ENCODE peak calls at places on chromosomes 3 and 15, in nine cellular contexts. One of them, this sample, is unnamed.

GRCh38 chr15:39084683-39085530 is 496.0 kb upstream of the THBS1 start:
- DNase-seq in cardiac fibroblast: peak; percentile 96
- DNase-seq in CD4-positive, alpha-beta T cell: no peak
- DNase-seq in HFF-Myc: peak; percentile 40
- DNase-seq in nephron progenitor cell: no peak
- DNase-seq in fibroblast of lung: peak; percentile 91
- DNase-seq in AG04450: peak; percentile 49
- DNase-seq in neural crest cell: no peak
- DNase-seq in bronchial epithelial cell: peak; percentile 87
- DNase-seq in this sample: no peak

GRCh38 chr3:131083190-131083863 is 56.6 kb downstream of the NEK11 start:
- DNase-seq in cardiac fibroblast: peak; percentile 68
- DNase-seq in CD4-positive, alpha-beta T cell: no peak
- DNase-seq in HFF-Myc: peak; percentile 2
- DNase-seq in nephron progenitor cell: peak; percentile 53
- DNase-seq in fibroblast of lung: peak; percentile 47
- DNase-seq in AG04450: no peak
- DNase-seq in neural crest cell: peak; percentile 8
- DNase-seq in bronchial epithelial cell: no peak
- DNase-seq in this sample: no peak

GRCh38 chr3:114363554-114364202 is 69.8 kb downstream of the TIGIT start:
- DNase-seq in cardiac fibroblast: peak; percentile 43
- DNase-seq in CD4-positive, alpha-beta T cell: no peak
- DNase-seq in HFF-Myc: no peak
- DNase-seq in nephron progenitor cell: no peak
- DNase-seq in fibroblast of lung: peak; percentile 66
- DNase-seq in AG04450: peak; percentile 29
- DNase-seq in neural crest cell: no peak
- DNase-seq in bronchial epithelial cell: peak; percentile 69
- DNase-seq in this sample: no peak

GRCh38 chr3:43363621-43364266 is 77.4 kb downstream of the SNRK start:
- DNase-seq in cardiac fibroblast: peak; percentile 68
- DNase-seq in CD4-positive, alpha-beta T cell: no peak
- DNase-seq in HFF-Myc: no peak
- DNase-seq in nephron progenitor cell: no peak
- DNase-seq in fibroblast of lung: peak; percentile 76
- DNase-seq in AG04450: peak; percentile 38
- DNase-seq in neural crest cell: no peak
- DNase-seq in bronchial epithelial cell: no peak
- DNase-seq in this sample: no peak

GRCh38 chr3:52310861-52311566 is 5.1 kb upstream of the DNAH1 start:
- DNase-seq in cardiac fibroblast: no peak
- DNase-seq in CD4-positive, alpha-beta T cell: no peak
- DNase-seq in HFF-Myc: no peak
- DNase-seq in nephron progenitor cell: no peak
- DNase-seq in fibroblast of lung: no peak
- DNase-seq in AG04450: no peak
- DNase-seq in neural crest cell: no peak
- DNase-seq in bronchial epithelial cell: no peak
- DNase-seq in this sample: no peak

GRCh38 chr3:93973160-93974126 is at the start of gene PROS1:
- DNase-seq in cardiac fibroblast: peak; percentile 97
- DNase-seq in CD4-positive, alpha-beta T cell: peak; percentile 18
- DNase-seq in HFF-Myc: no peak
- DNase-seq in nephron progenitor cell: peak; percentile 75
- DNase-seq in fibroblast of lung: peak; percentile 88
- DNase-seq in AG04450: no peak
- DNase-seq in neural crest cell: peak; percentile 63
- DNase-seq in bronchial epithelial cell: peak; percentile 51
- DNase-seq in this sample: peak; percentile 57

GRCh38 chr3:60742606-60743145 is 508.6 kb downstream of the FHIT start:
- DNase-seq in cardiac fibroblast: peak; percentile 17
- DNase-seq in CD4-positive, alpha-beta T cell: no peak
- DNase-seq in HFF-Myc: peak; percentile 21
- DNase-seq in nephron progenitor cell: peak; percentile 46
- DNase-seq in fibroblast of lung: peak; percentile 47
- DNase-seq in AG04450: no peak
- DNase-seq in neural crest cell: peak; percentile 41
- DNase-seq in bronchial epithelial cell: peak; percentile 30
- DNase-seq in this sample: no peak

GRCh38 chr3:29759021-29759359 is 478.1 kb downstream of the RBMS3 start:
- DNase-seq in cardiac fibroblast: no peak
- DNase-seq in CD4-positive, alpha-beta T cell: no peak
- DNase-seq in HFF-Myc: no peak
- DNase-seq in nephron progenitor cell: no peak
- DNase-seq in fibroblast of lung: no peak
- DNase-seq in AG04450: peak; percentile 42
- DNase-seq in neural crest cell: no peak
- DNase-seq in bronchial epithelial cell: no peak
- DNase-seq in this sample: no peak

GRCh38 chr15:45644437-45644836 is 9.6 kb downstream of the SQOR start:
- DNase-seq in cardiac fibroblast: no peak
- DNase-seq in CD4-positive, alpha-beta T cell: no peak
- DNase-seq in HFF-Myc: no peak
- DNase-seq in nephron progenitor cell: no peak
- DNase-seq in fibroblast of lung: no peak
- DNase-seq in AG04450: no peak
- DNase-seq in neural crest cell: no peak
- DNase-seq in bronchial epithelial cell: peak; percentile 47
- DNase-seq in this sample: no peak

GRCh38 chr15:43518073-43518761 is 809 bp downstream of the MAP1A start:
- DNase-seq in cardiac fibroblast: peak; percentile 41
- DNase-seq in CD4-positive, alpha-beta T cell: no peak
- DNase-seq in HFF-Myc: no peak
- DNase-seq in nephron progenitor cell: peak; percentile 40
- DNase-seq in fibroblast of lung: peak; percentile 47
- DNase-seq in AG04450: no peak
- DNase-seq in neural crest cell: peak; percentile 17
- DNase-seq in bronchial epithelial cell: no peak
- DNase-seq in this sample: no peak

GRCh38 chr3:159765025-159765859 is 223.4 kb upstream of the IL12A start:
- DNase-seq in cardiac fibroblast: peak; percentile 93
- DNase-seq in CD4-positive, alpha-beta T cell: no peak
- DNase-seq in HFF-Myc: peak; percentile 90
- DNase-seq in nephron progenitor cell: peak; percentile 63
- DNase-seq in fibroblast of lung: peak; percentile 95
- DNase-seq in AG04450: peak; percentile 87
- DNase-seq in neural crest cell: peak; percentile 29
- DNase-seq in bronchial epithelial cell: peak; percentile 98
- DNase-seq in this sample: peak; percentile 57

GRCh38 chr15:68261980-68262379 is 15.6 kb upstream of the FEM1B start:
- DNase-seq in cardiac fibroblast: no peak
- DNase-seq in CD4-positive, alpha-beta T cell: no peak
- DNase-seq in HFF-Myc: no peak
- DNase-seq in nephron progenitor cell: no peak
- DNase-seq in fibroblast of lung: no peak
- DNase-seq in AG04450: no peak
- DNase-seq in neural crest cell: no peak
- DNase-seq in bronchial epithelial cell: no peak
- DNase-seq in this sample: no peak

GRCh38 chr3:1439395-1439794 is 346.6 kb downstream of the CNTN6 start:
- DNase-seq in cardiac fibroblast: no peak
- DNase-seq in CD4-positive, alpha-beta T cell: no peak
- DNase-seq in HFF-Myc: no peak
- DNase-seq in nephron progenitor cell: peak; percentile 12
- DNase-seq in fibroblast of lung: no peak
- DNase-seq in AG04450: no peak
- DNase-seq in neural crest cell: no peak
- DNase-seq in bronchial epithelial cell: no peak
- DNase-seq in this sample: no peak

GRCh38 chr3:71984843-71985594 is 200.1 kb upstream of the PROK2 start:
- DNase-seq in cardiac fibroblast: no peak
- DNase-seq in CD4-positive, alpha-beta T cell: no peak
- DNase-seq in HFF-Myc: no peak
- DNase-seq in nephron progenitor cell: no peak
- DNase-seq in fibroblast of lung: no peak
- DNase-seq in AG04450: no peak
- DNase-seq in neural crest cell: no peak
- DNase-seq in bronchial epithelial cell: no peak
- DNase-seq in this sample: no peak

GRCh38 chr3:177820683-177821316 is 623.5 kb upstream of the TBL1XR1 start:
- DNase-seq in cardiac fibroblast: peak; percentile 71
- DNase-seq in CD4-positive, alpha-beta T cell: no peak
- DNase-seq in HFF-Myc: no peak
- DNase-seq in nephron progenitor cell: no peak
- DNase-seq in fibroblast of lung: peak; percentile 48
- DNase-seq in AG04450: no peak
- DNase-seq in neural crest cell: no peak
- DNase-seq in bronchial epithelial cell: no peak
- DNase-seq in this sample: no peak

GRCh38 chr3:157051625-157052024 is 108.3 kb downstream of the CCNL1 start:
- DNase-seq in cardiac fibroblast: no peak
- DNase-seq in CD4-positive, alpha-beta T cell: no peak
- DNase-seq in HFF-Myc: no peak
- DNase-seq in nephron progenitor cell: no peak
- DNase-seq in fibroblast of lung: no peak
- DNase-seq in AG04450: no peak
- DNase-seq in neural crest cell: no peak
- DNase-seq in bronchial epithelial cell: no peak
- DNase-seq in this sample: no peak

GRCh38 chr3:71979155-71979554 is 194.2 kb upstream of the PROK2 start:
- DNase-seq in cardiac fibroblast: no peak
- DNase-seq in CD4-positive, alpha-beta T cell: no peak
- DNase-seq in HFF-Myc: no peak
- DNase-seq in nephron progenitor cell: no peak
- DNase-seq in fibroblast of lung: no peak
- DNase-seq in AG04450: no peak
- DNase-seq in neural crest cell: no peak
- DNase-seq in bronchial epithelial cell: no peak
- DNase-seq in this sample: no peak

GRCh38 chr3:186640473-186640818 is 247 bp downstream of the FETUB start:
- DNase-seq in cardiac fibroblast: peak; percentile 16
- DNase-seq in CD4-positive, alpha-beta T cell: no peak
- DNase-seq in HFF-Myc: no peak
- DNase-seq in nephron progenitor cell: no peak
- DNase-seq in fibroblast of lung: no peak
- DNase-seq in AG04450: no peak
- DNase-seq in neural crest cell: peak; percentile 6
- DNase-seq in bronchial epithelial cell: peak; percentile 88
- DNase-seq in this sample: no peak

GRCh38 chr15:62928996-62929350 is 113.6 kb upstream of the TPM1 start:
- DNase-seq in cardiac fibroblast: no peak
- DNase-seq in CD4-positive, alpha-beta T cell: no peak
- DNase-seq in HFF-Myc: no peak
- DNase-seq in nephron progenitor cell: no peak
- DNase-seq in fibroblast of lung: peak; percentile 71
- DNase-seq in AG04450: peak; percentile 66
- DNase-seq in neural crest cell: no peak
- DNase-seq in bronchial epithelial cell: peak; percentile 99
- DNase-seq in this sample: no peak

GRCh38 chr15:33215941-33216872 is 21.7 kb upstream of the FMN1 start:
- DNase-seq in cardiac fibroblast: peak; percentile 29
- DNase-seq in CD4-positive, alpha-beta T cell: no peak
- DNase-seq in HFF-Myc: no peak
- DNase-seq in nephron progenitor cell: no peak
- DNase-seq in fibroblast of lung: peak; percentile 37
- DNase-seq in AG04450: no peak
- DNase-seq in neural crest cell: no peak
- DNase-seq in bronchial epithelial cell: peak; percentile 76
- DNase-seq in this sample: no peak
- TF ChIP-seq CTCF in cardiac fibroblast: peak; percentile 76
- TF ChIP-seq CTCF in CD4-positive, alpha-beta T cell: peak; percentile 72
- TF ChIP-seq CTCF in HFF-Myc: peak; percentile 63
- TF ChIP-seq CTCF in nephron progenitor cell: peak; percentile 52
- TF ChIP-seq CTCF in fibroblast of lung: peak; percentile 69
- TF ChIP-seq CTCF in AG04450: peak; percentile 65
- TF ChIP-seq CTCF in neural crest cell: peak; percentile 66
- TF ChIP-seq CTCF in bronchial epithelial cell: peak; percentile 53
- TF ChIP-seq CTCF in this sample: no peak

GRCh38 chr3:19641408-19641807 is 292.6 kb downstream of the EFHB start:
- DNase-seq in cardiac fibroblast: no peak
- DNase-seq in CD4-positive, alpha-beta T cell: no peak
- DNase-seq in HFF-Myc: no peak
- DNase-seq in nephron progenitor cell: no peak
- DNase-seq in fibroblast of lung: no peak
- DNase-seq in AG04450: no peak
- DNase-seq in neural crest cell: no peak
- DNase-seq in bronchial epithelial cell: no peak
- DNase-seq in this sample: no peak
- TF ChIP-seq CTCF in cardiac fibroblast: no peak
- TF ChIP-seq CTCF in CD4-positive, alpha-beta T cell: no peak
- TF ChIP-seq CTCF in HFF-Myc: no peak
- TF ChIP-seq CTCF in nephron progenitor cell: no peak
- TF ChIP-seq CTCF in fibroblast of lung: no peak
- TF ChIP-seq CTCF in AG04450: no peak
- TF ChIP-seq CTCF in neural crest cell: no peak
- TF ChIP-seq CTCF in bronchial epithelial cell: no peak
- TF ChIP-seq CTCF in this sample: no peak

DNA sequence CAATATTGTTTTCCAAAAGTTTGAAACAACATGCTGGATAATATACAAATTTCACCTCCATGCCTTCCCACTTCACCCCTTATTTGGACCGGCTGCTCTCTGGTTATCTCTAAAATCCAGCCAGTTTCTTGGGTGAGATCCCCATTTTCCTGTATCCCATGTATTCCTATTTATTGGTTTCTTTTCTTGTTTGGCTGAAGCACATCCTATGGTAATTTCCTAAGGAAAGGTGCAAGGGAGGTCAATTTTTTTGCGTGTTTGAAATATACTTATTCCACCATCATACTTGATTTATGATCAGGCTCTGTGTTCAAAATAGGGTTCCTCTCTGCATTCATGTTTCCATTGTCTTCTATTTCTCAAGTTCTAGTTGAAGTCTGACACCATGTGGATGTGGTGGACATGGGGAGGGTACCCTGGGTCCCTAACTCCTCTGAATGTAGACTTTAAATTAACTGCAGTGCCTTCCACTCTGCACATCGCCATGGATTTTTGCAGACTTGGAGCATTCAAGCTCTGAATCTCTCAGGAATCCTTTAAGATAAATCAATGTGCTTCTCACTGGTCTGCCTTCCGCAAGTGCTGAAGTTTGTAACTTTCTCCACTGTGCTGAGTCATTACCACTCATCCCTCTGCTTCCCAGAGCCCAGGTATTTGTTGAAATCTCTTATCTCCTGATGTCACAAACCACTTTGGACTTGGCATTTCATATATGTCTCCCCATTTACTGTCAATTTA is 52.1 kb upstream of the TLE3 start:
- DNase-seq in cardiac fibroblast: peak; percentile 66
- DNase-seq in CD4-positive, alpha-beta T cell: no peak
- DNase-seq in HFF-Myc: no peak
- DNase-seq in nephron progenitor cell: no peak
- DNase-seq in fibroblast of lung: peak; percentile 46
- DNase-seq in AG04450: peak; percentile 49
- DNase-seq in neural crest cell: no peak
- DNase-seq in bronchial epithelial cell: peak; percentile 45
- DNase-seq in this sample: no peak
- TF ChIP-seq CTCF in cardiac fibroblast: no peak
- TF ChIP-seq CTCF in CD4-positive, alpha-beta T cell: peak; percentile 4
- TF ChIP-seq CTCF in HFF-Myc: no peak
- TF ChIP-seq CTCF in nephron progenitor cell: no peak
- TF ChIP-seq CTCF in fibroblast of lung: no peak
- TF ChIP-seq CTCF in AG04450: no peak
- TF ChIP-seq CTCF in neural crest cell: no peak
- TF ChIP-seq CTCF in bronchial epithelial cell: no peak
- TF ChIP-seq CTCF in this sample: no peak

DNA sequence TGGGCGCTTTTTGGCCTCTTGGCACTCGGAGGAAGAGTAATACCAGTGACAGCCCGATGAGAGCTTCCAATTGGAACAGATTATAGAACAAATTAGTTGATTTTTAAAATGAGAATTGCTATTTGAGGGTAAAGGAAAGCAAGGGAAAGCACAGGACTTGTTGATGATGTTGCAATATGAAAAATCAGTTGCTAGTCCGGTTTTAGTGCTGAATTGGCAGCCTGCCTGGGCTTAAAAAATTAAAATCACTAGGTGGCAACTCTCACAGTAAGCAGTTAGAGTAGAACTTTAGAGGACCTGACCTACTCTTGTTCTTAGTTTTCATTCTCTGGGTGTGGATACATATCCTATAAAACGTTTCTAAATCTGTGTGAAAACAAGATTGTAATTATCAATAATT is 2.1 kb upstream of the SCAANT1 start:
- DNase-seq in cardiac fibroblast: peak; percentile 83
- DNase-seq in CD4-positive, alpha-beta T cell: no peak
- DNase-seq in HFF-Myc: no peak
- DNase-seq in nephron progenitor cell: no peak
- DNase-seq in fibroblast of lung: peak; percentile 76
- DNase-seq in AG04450: no peak
- DNase-seq in neural crest cell: no peak
- DNase-seq in bronchial epithelial cell: peak; percentile 81
- DNase-seq in this sample: no peak
- TF ChIP-seq CTCF in cardiac fibroblast: no peak
- TF ChIP-seq CTCF in CD4-positive, alpha-beta T cell: no peak
- TF ChIP-seq CTCF in HFF-Myc: no peak
- TF ChIP-seq CTCF in nephron progenitor cell: no peak
- TF ChIP-seq CTCF in fibroblast of lung: no peak
- TF ChIP-seq CTCF in AG04450: no peak
- TF ChIP-seq CTCF in neural crest cell: no peak
- TF ChIP-seq CTCF in bronchial epithelial cell: no peak
- TF ChIP-seq CTCF in this sample: no peak